ENCODE peak calls at places on chromosome 10, in six cellular contexts. E is aorta, W is IMR-90, R is heart right ventricle, I is hepatocyte, Z is WERI-Rb-1. N is an unnamed sample.

GRCh38 chr10:53091574-53091973 is 319.0 kb upstream of the MBL2 start:
- DNase-seq in E (no peak), W (no peak), R (no peak), I (no peak), Z (no peak), N (no peak)

GRCh38 chr10:77245953-77246352 is 391.7 kb downstream of the KCNMA1 start:
- DNase-seq in E (no peak), W (peak), R (no peak), I (no peak), Z (no peak), N (no peak)

GRCh38 chr10:23035569-23035968 is 59.8 kb upstream of the MSRB2 start:
- DNase-seq in E (no peak), W (no peak), R (no peak), I (peak), Z (peak), N (no peak)

GRCh38 chr10:23656735-23657134 is 217.9 kb downstream of the OTUD1 start:
- DNase-seq in E (no peak), W (no peak), R (no peak), I (peak), Z (peak), N (no peak)

GRCh38 chr10:49519717-49520116 is 19.2 kb downstream of the ERCC6 start:
- DNase-seq in E (no peak), W (no peak), R (no peak), I (no peak), Z (no peak), N (no peak)

GRCh38 chr10:60578217-60578616 is 188.5 kb upstream of the ANK3 start:
- DNase-seq in E (no peak), W (no peak), R (no peak), I (no peak), Z (no peak), N (no peak)

GRCh38 chr10:120613180-120613579 is 156.2 kb downstream of the PLPP4 start:
- DNase-seq in E (no peak), W (no peak), R (no peak), I (no peak), Z (no peak), N (no peak)

GRCh38 chr10:35552622-35553342 is 52.4 kb upstream of the GJD4 start:
- DNase-seq in E (no peak), W (peak), R (no peak), I (no peak), Z (no peak), N (no peak)

GRCh38 chr10:66827353-66827752 is 98.5 kb upstream of the LRRTM3 start:
- DNase-seq in E (no peak), W (peak), R (no peak), I (no peak), Z (no peak), N (no peak)

GRCh38 chr10:119337223-119337622 is 129.9 kb downstream of the GRK5 start:
- DNase-seq in E (no peak), W (no peak), R (no peak), I (no peak), Z (no peak), N (no peak)

GRCh38 chr10:12717981-12718707 is 283.4 kb downstream of the CCDC3 start:
- DNase-seq in E (no peak), W (peak), R (no peak), I (no peak), Z (no peak), N (no peak)

GRCh38 chr10:99930731-99931550 is 78.8 kb downstream of the DNMBP start:
- DNase-seq in E (no peak), W (peak), R (no peak), I (peak), Z (peak), N (no peak)

GRCh38 chr10:1393481-1393880 is 337.3 kb downstream of the WDR37 start:
- DNase-seq in E (no peak), W (no peak), R (no peak), I (no peak), Z (no peak), N (no peak)

GRCh38 chr10:59905735-59906416 is 480 bp downstream of the CCDC6 start:
- DNase-seq in E (peak), W (no peak), R (no peak), I (peak), Z (no peak), N (peak)

GRCh38 chr10:132339276-132339675 is 7.3 kb downstream of the LRRC27 start:
- DNase-seq in E (peak), W (no peak), R (no peak), I (no peak), Z (no peak), N (peak)

GRCh38 chr10:52106895-52107294 is 207.2 kb upstream of the DKK1 start:
- DNase-seq in E (no peak), W (peak), R (no peak), I (no peak), Z (no peak), N (no peak)

GRCh38 chr10:133275683-133276092 is 980 bp downstream of the ADAM8 start:
- DNase-seq in E (no peak), W (no peak), R (no peak), I (no peak), Z (no peak), N (no peak)

GRCh38 chr10:14507156-14507555 is 176.4 kb upstream of the FRMD4A start:
- DNase-seq in E (no peak), W (no peak), R (no peak), I (no peak), Z (no peak), N (no peak)

GRCh38 chr10:4704034-4704545 is 121.9 kb upstream of the AKR1E2 start:
- DNase-seq in E (no peak), W (peak), R (peak), I (peak), Z (no peak), N (no peak)

GRCh38 chr10:66964946-66965345 is 39.1 kb downstream of the LRRTM3 start:
- DNase-seq in E (no peak), W (no peak), R (no peak), I (no peak), Z (no peak), N (no peak)

GRCh38 chr10:130809761-130810515 is 501.6 kb downstream of the TCERG1L start:
- DNase-seq in E (no peak), W (no peak), R (no peak), I (no peak), Z (no peak), N (no peak)

GRCh38 chr10:68184546-68184945 is 47.4 kb downstream of the ATOH7 start:
- DNase-seq in E (no peak), W (no peak), R (no peak), I (peak), Z (no peak), N (no peak)

GRCh38 chr10:132918617-132919373 is 23.6 kb downstream of the CFAP46 start:
- DNase-seq in E (peak), W (no peak), R (no peak), I (peak), Z (no peak), N (peak)

GRCh38 chr10:47195274-47195885 is 104.6 kb upstream of the GDF10 start:
- DNase-seq in E (no peak), W (no peak), R (no peak), I (no peak), Z (no peak), N (no peak)

GRCh38 chr10:12375076-12375504 is 25.7 kb downstream of the CAMK1D start:
- DNase-seq in E (no peak), W (peak), R (no peak), I (no peak), Z (peak), N (no peak)

GRCh38 chr10:90179696-90180407 is 478.5 kb downstream of the KIF20B start:
- DNase-seq in E (no peak), W (peak), R (no peak), I (peak), Z (no peak), N (no peak)

GRCh38 chr10:101938316-101939272 is 95.0 kb upstream of the KCNIP2 start:
- DNase-seq in E (no peak), W (peak), R (no peak), I (peak), Z (no peak), N (no peak)
- H3K27ac ChIP-seq in E (peak), W (peak), R (peak), I (peak), Z (no peak), N (no peak)

DNA sequence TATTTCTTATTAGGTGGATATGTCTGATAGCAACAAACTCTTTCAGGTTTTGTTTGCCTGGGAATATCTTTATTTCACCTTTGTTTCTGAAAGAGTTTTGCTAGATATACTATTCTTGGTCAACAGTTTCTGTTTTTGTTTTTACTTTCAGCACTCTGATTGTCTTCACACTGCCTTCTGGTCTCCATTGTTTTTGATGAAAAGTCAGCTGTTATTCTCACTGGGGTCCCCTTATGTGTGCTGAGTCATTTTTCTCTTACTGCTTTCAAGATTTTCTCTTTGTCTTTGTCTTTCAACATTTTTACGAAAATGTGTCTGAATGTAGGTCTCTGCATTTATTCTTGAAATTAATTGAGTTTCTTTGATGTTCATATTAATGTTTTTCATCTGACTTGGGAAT is 15.2 kb upstream of the RASSF4 start:
- DNase-seq in E (no peak), W (no peak), R (no peak), I (no peak), Z (no peak), N (no peak)
- H3K27ac ChIP-seq in E (no peak), W (no peak), R (no peak), I (no peak), Z (no peak), N (no peak)

DNA sequence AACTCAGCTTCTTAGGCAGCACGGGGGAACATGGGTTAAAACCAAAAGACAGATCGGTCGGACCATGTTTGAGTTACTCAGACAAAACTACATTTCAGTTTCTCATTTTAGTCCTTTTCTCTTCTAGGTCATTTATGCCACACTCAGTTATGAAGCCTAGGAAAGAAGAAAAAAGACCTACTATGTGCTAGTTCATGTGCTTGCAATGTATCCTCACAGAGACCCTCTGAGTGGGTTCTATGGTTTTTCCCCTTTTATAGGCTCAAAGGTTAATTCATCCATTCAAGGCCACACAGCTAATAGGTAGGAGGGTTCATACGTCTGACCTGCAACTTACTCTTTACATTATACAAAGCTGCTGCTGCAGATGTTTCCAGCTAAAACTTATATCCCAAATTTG is 104.7 kb upstream of the ZNF438 start:
- DNase-seq in E (no peak), W (no peak), R (no peak), I (no peak), Z (no peak), N (no peak)
- H3K27ac ChIP-seq in E (peak), W (peak), R (no peak), I (peak), Z (no peak), N (no peak)

GRCh38 chr10:125226823-125227222 is 66.5 kb upstream of the CTBP2 start:
- DNase-seq in E (no peak), W (no peak), R (no peak), I (no peak), Z (no peak), N (no peak)
- H3K27ac ChIP-seq in E (no peak), W (no peak), R (no peak), I (no peak), Z (no peak), N (no peak)

DNA sequence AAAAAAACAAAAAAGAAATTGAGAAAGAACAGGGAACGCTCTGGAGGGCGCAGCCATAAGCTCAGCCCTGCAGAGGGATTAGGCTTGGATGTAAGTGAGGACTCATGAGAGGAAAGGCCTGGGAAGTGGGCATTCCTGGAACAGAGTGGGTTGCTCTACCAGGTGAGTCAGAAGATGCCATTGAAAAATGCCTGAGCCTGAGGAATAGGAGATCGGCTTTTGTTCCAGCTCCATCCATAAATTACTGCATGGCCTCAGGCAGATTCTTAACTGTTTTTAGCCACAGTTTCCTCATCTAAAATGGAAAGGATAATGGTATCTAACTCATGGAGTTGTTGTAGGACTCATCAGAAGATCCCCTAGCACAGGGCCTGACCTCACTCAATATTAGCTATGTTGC is 1.1 kb upstream of the RGR start:
- DNase-seq in E (no peak), W (no peak), R (no peak), I (no peak), Z (no peak), N (no peak)
- H3K27ac ChIP-seq in E (no peak), W (no peak), R (no peak), I (no peak), Z (peak), N (no peak)

DNA sequence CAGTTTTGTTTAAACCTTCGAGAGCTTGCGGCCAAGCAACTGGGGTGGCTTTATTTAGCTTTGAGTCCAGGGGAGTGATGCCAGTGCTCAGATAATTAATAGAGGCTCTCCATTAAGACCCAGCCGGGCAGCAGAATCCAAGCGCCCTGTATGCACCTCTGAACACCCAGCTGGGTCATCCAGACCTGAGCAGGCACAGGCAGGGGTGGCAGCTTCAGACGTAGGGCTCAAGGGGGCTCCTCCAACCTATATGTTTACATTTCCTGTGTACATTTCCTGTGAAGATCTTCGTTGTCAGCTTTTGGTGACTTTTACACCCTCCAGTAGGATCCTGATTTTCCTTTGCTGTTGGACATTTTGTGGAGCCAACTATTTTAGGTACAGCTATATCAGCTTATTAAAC is 719.5 kb downstream of the LRMDA start:
- DNase-seq in E (no peak), W (no peak), R (no peak), I (no peak), Z (no peak), N (no peak)
- H3K27ac ChIP-seq in E (no peak), W (no peak), R (no peak), I (peak), Z (no peak), N (no peak)

DNA sequence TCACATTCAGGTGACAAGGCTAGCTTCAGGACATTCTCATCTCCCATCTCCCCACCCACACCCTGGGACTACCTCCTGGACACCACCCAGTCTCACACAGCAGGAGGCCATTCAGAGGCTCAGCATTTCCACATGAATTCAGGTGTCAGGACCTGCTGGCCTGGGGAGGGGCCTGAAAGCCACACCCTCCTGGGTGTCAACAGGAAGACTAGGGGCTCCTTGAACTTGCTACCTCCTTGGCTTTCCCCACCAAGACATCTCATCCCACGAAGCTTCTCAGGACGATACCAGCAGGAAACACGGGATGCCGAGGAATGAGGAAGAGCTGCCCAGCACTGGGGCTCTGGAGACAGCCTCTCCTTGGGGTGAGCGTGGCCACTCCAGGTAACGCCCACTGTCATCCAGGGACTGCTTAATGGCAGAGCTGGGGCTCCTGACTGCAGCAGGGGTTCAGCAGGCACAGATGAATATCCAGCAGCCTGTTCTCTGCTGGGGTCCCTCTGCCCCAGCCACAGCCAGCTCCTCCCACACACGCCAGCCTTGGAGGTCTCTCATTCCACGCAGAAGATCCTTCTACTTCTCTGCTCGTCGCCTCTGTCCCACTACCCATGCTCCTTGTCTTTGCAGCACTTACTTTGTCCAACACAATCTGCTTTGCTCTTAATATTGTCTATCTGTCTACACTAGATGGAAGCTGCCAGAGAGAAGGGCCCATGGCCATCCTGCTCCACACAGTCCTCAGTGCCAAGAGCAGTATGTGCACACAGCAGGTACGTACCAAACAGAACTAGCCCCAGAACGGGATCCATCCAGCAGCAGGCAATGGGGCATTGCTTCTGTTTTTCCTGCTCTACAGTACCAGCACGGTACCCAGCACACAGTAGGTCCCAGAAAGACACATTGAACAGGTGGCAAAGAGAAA is 88.7 kb downstream of the FAM53B start:
- DNase-seq in E (no peak), W (no peak), R (no peak), I (no peak), Z (no peak), N (peak)
- H3K27ac ChIP-seq in E (no peak), W (no peak), R (no peak), I (no peak), Z (no peak), N (peak)

GRCh38 chr10:126496771-126497545 is 108.7 kb upstream of the ADAM12 start:
- DNase-seq in E (no peak), W (no peak), R (no peak), I (no peak), Z (no peak), N (no peak)
- H3K27ac ChIP-seq in E (no peak), W (no peak), R (no peak), I (no peak), Z (no peak), N (no peak)

GRCh38 chr10:10294801-10295515 is 722.7 kb upstream of the CELF2 start:
- DNase-seq in E (no peak), W (no peak), R (no peak), I (no peak), Z (no peak), N (no peak)
- H3K27ac ChIP-seq in E (no peak), W (no peak), R (no peak), I (no peak), Z (no peak), N (no peak)

N was measured in spleen.